ENCODE peak calls at places on chromosomes 1 and 21, in seven cellular contexts. One of them, this sample, is unnamed.

GRCh38 chr1:204973449-204973848 is 69.6 kb upstream of the CNTN2 start:
- DNase-seq in suprapubic skin: no peak
- DNase-seq in transverse colon: no peak
- DNase-seq in stomach: no peak
- DNase-seq in sigmoid colon: no peak
- DNase-seq in prostate gland: no peak
- DNase-seq in Peyer's patch: no peak
- DNase-seq in this sample: no peak

GRCh38 chr1:42966688-42967609 is 8.3 kb upstream of the SLC2A1 start:
- DNase-seq in suprapubic skin: no peak
- DNase-seq in transverse colon: peak
- DNase-seq in stomach: peak
- DNase-seq in sigmoid colon: no peak
- DNase-seq in prostate gland: peak
- DNase-seq in Peyer's patch: peak
- DNase-seq in this sample: peak

GRCh38 chr1:43453442-43454269 is at the start of gene HYI:
- DNase-seq in suprapubic skin: peak
- DNase-seq in transverse colon: peak
- DNase-seq in stomach: peak
- DNase-seq in sigmoid colon: peak
- DNase-seq in prostate gland: peak
- DNase-seq in Peyer's patch: peak
- DNase-seq in this sample: peak

GRCh38 chr1:94757931-94758330 is 62.2 kb upstream of the SLC44A3 start:
- DNase-seq in suprapubic skin: peak
- DNase-seq in transverse colon: no peak
- DNase-seq in stomach: no peak
- DNase-seq in sigmoid colon: peak
- DNase-seq in prostate gland: no peak
- DNase-seq in Peyer's patch: no peak
- DNase-seq in this sample: peak

GRCh38 chr1:4760088-4760487 is 105.7 kb downstream of the AJAP1 start:
- DNase-seq in suprapubic skin: no peak
- DNase-seq in transverse colon: no peak
- DNase-seq in stomach: no peak
- DNase-seq in sigmoid colon: no peak
- DNase-seq in prostate gland: no peak
- DNase-seq in Peyer's patch: no peak
- DNase-seq in this sample: no peak

GRCh38 chr1:40316595-40317393 is at the start of gene COL9A2:
- DNase-seq in suprapubic skin: peak
- DNase-seq in transverse colon: peak
- DNase-seq in stomach: peak
- DNase-seq in sigmoid colon: no peak
- DNase-seq in prostate gland: no peak
- DNase-seq in Peyer's patch: peak
- DNase-seq in this sample: peak

GRCh38 chr1:154598871-154599635 is 8.9 kb downstream of the ADAR start:
- DNase-seq in suprapubic skin: no peak
- DNase-seq in transverse colon: no peak
- DNase-seq in stomach: no peak
- DNase-seq in sigmoid colon: no peak
- DNase-seq in prostate gland: no peak
- DNase-seq in Peyer's patch: no peak
- DNase-seq in this sample: no peak

GRCh38 chr21:40846566-40847411 is at the start of gene DSCAM:
- DNase-seq in suprapubic skin: no peak
- DNase-seq in transverse colon: no peak
- DNase-seq in stomach: no peak
- DNase-seq in sigmoid colon: no peak
- DNase-seq in prostate gland: no peak
- DNase-seq in Peyer's patch: no peak
- DNase-seq in this sample: no peak

GRCh38 chr1:32992489-32993214 is 28.0 kb upstream of the RNF19B start:
- DNase-seq in suprapubic skin: peak
- DNase-seq in transverse colon: peak
- DNase-seq in stomach: peak
- DNase-seq in sigmoid colon: peak
- DNase-seq in prostate gland: peak
- DNase-seq in Peyer's patch: peak
- DNase-seq in this sample: peak

GRCh38 chr1:55275151-55275748 is 60.1 kb upstream of the USP24 start:
- DNase-seq in suprapubic skin: no peak
- DNase-seq in transverse colon: peak
- DNase-seq in stomach: no peak
- DNase-seq in sigmoid colon: no peak
- DNase-seq in prostate gland: no peak
- DNase-seq in Peyer's patch: no peak
- DNase-seq in this sample: no peak

GRCh38 chr1:112527266-112528010 is 18.7 kb downstream of the WNT2B start:
- DNase-seq in suprapubic skin: no peak
- DNase-seq in transverse colon: no peak
- DNase-seq in stomach: no peak
- DNase-seq in sigmoid colon: no peak
- DNase-seq in prostate gland: no peak
- DNase-seq in Peyer's patch: no peak
- DNase-seq in this sample: no peak

GRCh38 chr1:156489166-156489934 is 11.2 kb downstream of the MEF2D start:
- DNase-seq in suprapubic skin: no peak
- DNase-seq in transverse colon: no peak
- DNase-seq in stomach: no peak
- DNase-seq in sigmoid colon: peak
- DNase-seq in prostate gland: no peak
- DNase-seq in Peyer's patch: peak
- DNase-seq in this sample: peak

GRCh38 chr21:44054710-44055109 is 42.6 kb downstream of the TRAPPC10 start:
- DNase-seq in suprapubic skin: no peak
- DNase-seq in transverse colon: no peak
- DNase-seq in stomach: no peak
- DNase-seq in sigmoid colon: no peak
- DNase-seq in prostate gland: no peak
- DNase-seq in Peyer's patch: no peak
- DNase-seq in this sample: no peak

GRCh38 chr1:116763116-116763786 is 9.0 kb downstream of the CD2 start:
- DNase-seq in suprapubic skin: no peak
- DNase-seq in transverse colon: no peak
- DNase-seq in stomach: no peak
- DNase-seq in sigmoid colon: no peak
- DNase-seq in prostate gland: no peak
- DNase-seq in Peyer's patch: no peak
- DNase-seq in this sample: no peak

GRCh38 chr1:170662561-170662971 is 1.4 kb upstream of the PRRX1 start:
- DNase-seq in suprapubic skin: no peak
- DNase-seq in transverse colon: no peak
- DNase-seq in stomach: no peak
- DNase-seq in sigmoid colon: no peak
- DNase-seq in prostate gland: no peak
- DNase-seq in Peyer's patch: no peak
- DNase-seq in this sample: no peak

GRCh38 chr21:34877485-34878128 is 171.5 kb downstream of the RUNX1 start:
- DNase-seq in suprapubic skin: no peak
- DNase-seq in transverse colon: peak
- DNase-seq in stomach: peak
- DNase-seq in sigmoid colon: no peak
- DNase-seq in prostate gland: peak
- DNase-seq in Peyer's patch: peak
- DNase-seq in this sample: peak

GRCh38 chr21:31873275-31873695 is 465 bp downstream of the HUNK start:
- DNase-seq in suprapubic skin: no peak
- DNase-seq in transverse colon: peak
- DNase-seq in stomach: no peak
- DNase-seq in sigmoid colon: no peak
- DNase-seq in prostate gland: peak
- DNase-seq in Peyer's patch: peak
- DNase-seq in this sample: no peak

GRCh38 chr1:241229216-241229615 is 127.8 kb downstream of the RGS7 start:
- DNase-seq in suprapubic skin: no peak
- DNase-seq in transverse colon: peak
- DNase-seq in stomach: peak
- DNase-seq in sigmoid colon: no peak
- DNase-seq in prostate gland: no peak
- DNase-seq in Peyer's patch: peak
- DNase-seq in this sample: peak

GRCh38 chr1:16139473-16139962 is 16.4 kb downstream of the EPHA2 start:
- DNase-seq in suprapubic skin: no peak
- DNase-seq in transverse colon: no peak
- DNase-seq in stomach: no peak
- DNase-seq in sigmoid colon: no peak
- DNase-seq in prostate gland: no peak
- DNase-seq in Peyer's patch: no peak
- DNase-seq in this sample: no peak
- TF ChIP-seq POLR2A in suprapubic skin: no peak
- TF ChIP-seq POLR2A in transverse colon: no peak
- TF ChIP-seq POLR2A in stomach: no peak
- TF ChIP-seq POLR2A in sigmoid colon: no peak
- TF ChIP-seq POLR2A in prostate gland: no peak
- TF ChIP-seq POLR2A in Peyer's patch: no peak
- TF ChIP-seq POLR2A in this sample: no peak

GRCh38 chr1:152501704-152502103 is 8.9 kb upstream of the LCE5A start:
- DNase-seq in suprapubic skin: no peak
- DNase-seq in transverse colon: no peak
- DNase-seq in stomach: no peak
- DNase-seq in sigmoid colon: no peak
- DNase-seq in prostate gland: no peak
- DNase-seq in Peyer's patch: no peak
- DNase-seq in this sample: no peak

GRCh38 chr1:152502496-152503180 is 8.0 kb upstream of the LCE5A start:
- DNase-seq in suprapubic skin: no peak
- DNase-seq in transverse colon: no peak
- DNase-seq in stomach: no peak
- DNase-seq in sigmoid colon: no peak
- DNase-seq in prostate gland: no peak
- DNase-seq in Peyer's patch: no peak
- DNase-seq in this sample: no peak

GRCh38 chr1:152495066-152495675 is 15.4 kb upstream of the LCE5A start:
- DNase-seq in suprapubic skin: no peak
- DNase-seq in transverse colon: peak
- DNase-seq in stomach: no peak
- DNase-seq in sigmoid colon: no peak
- DNase-seq in prostate gland: no peak
- DNase-seq in Peyer's patch: peak
- DNase-seq in this sample: no peak

DNA sequence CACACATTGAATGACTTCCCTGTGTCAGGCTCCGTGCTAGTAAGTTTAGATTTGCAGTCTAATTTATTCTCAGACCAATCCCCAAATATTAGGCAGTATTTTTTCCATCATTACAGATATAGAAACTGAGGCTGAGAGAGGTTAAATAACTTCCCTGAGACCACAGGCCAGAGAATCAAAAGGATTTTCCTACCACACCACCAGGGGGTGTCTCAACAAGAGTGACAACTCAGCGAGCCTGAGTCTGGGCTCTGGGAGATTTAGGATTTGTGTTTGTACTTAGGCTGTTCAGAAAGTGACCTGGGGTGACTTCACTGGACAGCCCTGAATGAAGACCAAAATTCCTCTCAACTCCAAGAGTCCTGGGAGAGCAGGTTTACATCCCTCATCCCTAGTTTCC is 13.3 kb upstream of the LCE5A start:
- DNase-seq in suprapubic skin: no peak
- DNase-seq in transverse colon: no peak
- DNase-seq in stomach: no peak
- DNase-seq in sigmoid colon: no peak
- DNase-seq in prostate gland: no peak
- DNase-seq in Peyer's patch: no peak
- DNase-seq in this sample: no peak
- TF ChIP-seq CTCF in suprapubic skin: peak
- TF ChIP-seq CTCF in transverse colon: peak
- TF ChIP-seq CTCF in stomach: no peak
- TF ChIP-seq CTCF in sigmoid colon: no peak
- TF ChIP-seq CTCF in prostate gland: no peak
- TF ChIP-seq CTCF in Peyer's patch: peak
- TF ChIP-seq CTCF in this sample: no peak

GRCh38 chr1:109618614-109619404 is 607 bp downstream of the GNAT2 start:
- DNase-seq in suprapubic skin: no peak
- DNase-seq in transverse colon: no peak
- DNase-seq in stomach: no peak
- DNase-seq in sigmoid colon: no peak
- DNase-seq in prostate gland: no peak
- DNase-seq in Peyer's patch: peak
- DNase-seq in this sample: no peak

GRCh38 chr1:109620890-109621289 is 1.3 kb downstream of the AMPD2 start:
- DNase-seq in suprapubic skin: peak
- DNase-seq in transverse colon: peak
- DNase-seq in stomach: peak
- DNase-seq in sigmoid colon: peak
- DNase-seq in prostate gland: peak
- DNase-seq in Peyer's patch: peak
- DNase-seq in this sample: peak

GRCh38 chr1:109620396-109620817 is 770 bp downstream of the AMPD2 start:
- DNase-seq in suprapubic skin: peak
- DNase-seq in transverse colon: peak
- DNase-seq in stomach: no peak
- DNase-seq in sigmoid colon: peak
- DNase-seq in prostate gland: no peak
- DNase-seq in Peyer's patch: no peak
- DNase-seq in this sample: peak

GRCh38 chr1:109619405-109619654 is at the start of gene GNAT2:
- DNase-seq in suprapubic skin: no peak
- DNase-seq in transverse colon: no peak
- DNase-seq in stomach: no peak
- DNase-seq in sigmoid colon: no peak
- DNase-seq in prostate gland: no peak
- DNase-seq in Peyer's patch: no peak
- DNase-seq in this sample: no peak

DNA sequence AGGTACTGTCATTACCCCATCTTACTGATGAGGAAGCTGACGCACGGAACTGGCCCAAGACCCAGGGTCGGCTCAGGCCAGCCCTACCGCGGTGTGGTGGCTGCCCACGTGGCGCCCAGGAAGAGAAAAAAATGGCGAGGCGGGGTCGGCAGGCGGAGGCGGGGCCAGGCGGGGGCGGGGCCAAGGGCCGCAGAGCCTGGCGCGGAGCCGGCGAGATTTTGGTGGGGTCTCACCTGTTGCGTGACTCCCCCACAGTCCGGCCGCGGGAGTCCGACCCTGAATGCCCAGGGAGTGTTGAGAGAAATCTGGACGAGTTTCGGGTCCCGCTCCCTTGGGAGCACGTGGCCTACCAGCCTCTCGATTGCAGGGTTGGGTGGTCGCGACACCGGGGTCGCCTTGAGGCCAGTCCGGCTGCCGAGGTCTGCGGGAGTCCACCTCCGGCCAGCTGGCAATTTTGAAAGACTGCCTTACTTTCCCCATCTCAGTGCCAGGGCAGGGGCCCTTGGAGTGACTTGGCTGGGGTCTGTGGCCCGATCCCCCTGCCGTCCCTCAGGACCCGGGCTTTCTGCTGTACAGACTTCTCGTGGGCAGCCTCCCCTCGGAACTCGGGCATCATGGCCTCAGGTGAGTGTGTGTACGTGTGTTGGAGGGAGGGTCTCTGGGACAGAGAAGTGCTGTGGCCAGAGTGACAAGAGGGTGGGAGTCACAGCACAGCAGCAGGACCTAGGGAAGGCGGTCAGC is at the start of gene AMPD2:
- DNase-seq in suprapubic skin: peak
- DNase-seq in transverse colon: peak
- DNase-seq in stomach: peak
- DNase-seq in sigmoid colon: peak
- DNase-seq in prostate gland: peak
- DNase-seq in Peyer's patch: peak
- DNase-seq in this sample: peak
- TF ChIP-seq POLR2A in suprapubic skin: no peak
- TF ChIP-seq POLR2A in transverse colon: peak
- TF ChIP-seq POLR2A in stomach: no peak
- TF ChIP-seq POLR2A in sigmoid colon: no peak
- TF ChIP-seq POLR2A in prostate gland: peak
- TF ChIP-seq POLR2A in Peyer's patch: no peak
- TF ChIP-seq POLR2A in this sample: peak

GRCh38 chr1:6603851-6604558 is 1.3 kb upstream of the KLHL21 start:
- DNase-seq in suprapubic skin: peak
- DNase-seq in transverse colon: peak
- DNase-seq in stomach: peak
- DNase-seq in sigmoid colon: peak
- DNase-seq in prostate gland: peak
- DNase-seq in Peyer's patch: peak
- DNase-seq in this sample: peak
- TF ChIP-seq CTCF in suprapubic skin: peak
- TF ChIP-seq CTCF in transverse colon: no peak
- TF ChIP-seq CTCF in stomach: no peak
- TF ChIP-seq CTCF in sigmoid colon: peak
- TF ChIP-seq CTCF in prostate gland: no peak
- TF ChIP-seq CTCF in Peyer's patch: no peak
- TF ChIP-seq CTCF in this sample: no peak

This sample was measured in body of pancreas.